ENCODE peak calls at places on chromosomes 11 and 22, in nine cellular contexts. C is left cardiac atrium; L is stimulated activated CD4-positive, alpha-beta T cell treated with anti-CD3 and anti-CD28 coated beads, TNF-alpha, amount 100 ng/mL, for 4 hours; Y is GM13977; S is GM04504; E is WERI-Rb-1; X is EL; H is aorta; O is HTR-8/SVneo. M is an unnamed sample.
A peak's percentile ranks its signal among the peaks of the same experiment; 100 is the strongest.

GRCh38 chr11:62054484-62055121 is 69.2 kb upstream of the INCENP start:
- DNase-seq in Y (no peak), O (no peak), E (peak; percentile 33), S (no peak), L (no peak), C (no peak), X (peak; percentile 28), H (no peak), M (peak; percentile 37)

GRCh38 chr22:46075764-46076531 is 74.4 kb upstream of the PPARA start:
- DNase-seq in Y (no peak), H (peak; percentile 39), L (no peak), S (no peak), X (peak; percentile 38), C (peak; percentile 21), O (no peak), E (no peak), M (no peak)

GRCh38 chr11:110095554-110095953 is 2.4 kb downstream of the ZC3H12C start:
- DNase-seq in Y (no peak), O (no peak), C (no peak), L (no peak), E (no peak), S (no peak), X (no peak), H (no peak), M (peak; percentile 28)

GRCh38 chr22:44361391-44362126 is 48.8 kb upstream of the SHISAL1 start:
- DNase-seq in L (no peak), Y (no peak), E (no peak), O (no peak), X (no peak), S (no peak), H (peak; percentile 39), C (peak; percentile 20), M (no peak)

GRCh38 chr11:45285289-45285828 is 782 bp downstream of the SYT13 start:
- DNase-seq in H (no peak), C (no peak), S (no peak), X (no peak), Y (peak; percentile 28), L (no peak), E (no peak), O (no peak), M (no peak)

GRCh38 chr11:61037694-61038093 is 64.6 kb upstream of the CD5 start:
- DNase-seq in Y (no peak), O (no peak), S (no peak), X (peak; percentile 44), C (no peak), L (no peak), E (no peak), H (no peak), M (no peak)

GRCh38 chr22:24516301-24516737 is 21.2 kb downstream of the UPB1 start:
- DNase-seq in L (no peak), O (peak; percentile 58), E (no peak), X (peak; percentile 92), Y (peak; percentile 63), C (no peak), H (no peak), S (peak; percentile 79), M (peak; percentile 92)

GRCh38 chr11:96567193-96567592 is 177.4 kb downstream of the JRKL start:
- DNase-seq in E (no peak), Y (no peak), X (no peak), C (no peak), L (no peak), S (no peak), H (no peak), O (no peak), M (peak; percentile 5)

GRCh38 chr11:13983081-13983751 is 20.7 kb downstream of the SPON1 start:
- DNase-seq in L (no peak), E (no peak), H (peak; percentile 59), C (no peak), O (no peak), X (no peak), S (no peak), Y (no peak), M (peak; percentile 49)

GRCh38 chr11:90737328-90738050 is 514.6 kb upstream of the CHORDC1 start:
- DNase-seq in E (peak; percentile 67), Y (no peak), L (no peak), O (no peak), C (no peak), H (no peak), X (no peak), S (no peak), M (no peak)

GRCh38 chr11:132559371-132560036 is 972.8 kb downstream of the OPCML start:
- DNase-seq in O (no peak), S (no peak), Y (no peak), L (no peak), H (no peak), C (no peak), X (peak; percentile 3), E (peak; percentile 73), M (no peak)